ENCODE peak calls at places on chromosomes 11 and 22, in nine cellular contexts. One of them, this sample, is unnamed.

GRCh38 chr11:115357066-115357465 is 147.1 kb downstream of the CADM1 start:
- DNase-seq in astrocyte of the spinal cord: no peak
- DNase-seq in tibial nerve: no peak
- DNase-seq in CD8-positive, alpha-beta T cell: no peak
- DNase-seq in HFF-Myc: no peak
- DNase-seq in pancreas: no peak
- DNase-seq in endothelial cell: no peak
- DNase-seq in foreskin keratinocyte: no peak
- DNase-seq in fibroblast of mammary gland: no peak
- DNase-seq in this sample: no peak

GRCh38 chr11:105045897-105046296 is 762 bp upstream of the CARD16 start:
- DNase-seq in astrocyte of the spinal cord: no peak
- DNase-seq in pancreas: no peak
- DNase-seq in fibroblast of mammary gland: peak; percentile 44
- DNase-seq in CD8-positive, alpha-beta T cell: no peak
- DNase-seq in foreskin keratinocyte: no peak
- DNase-seq in endothelial cell: no peak
- DNase-seq in tibial nerve: no peak
- DNase-seq in HFF-Myc: no peak
- DNase-seq in this sample: no peak

GRCh38 chr22:19679476-19680099 is 34.7 kb upstream of the SEPTIN5 start:
- DNase-seq in CD8-positive, alpha-beta T cell: no peak
- DNase-seq in astrocyte of the spinal cord: no peak
- DNase-seq in pancreas: peak; percentile 17
- DNase-seq in endothelial cell: peak; percentile 69
- DNase-seq in HFF-Myc: no peak
- DNase-seq in tibial nerve: peak; percentile 44
- DNase-seq in foreskin keratinocyte: no peak
- DNase-seq in fibroblast of mammary gland: no peak
- DNase-seq in this sample: peak; percentile 50

GRCh38 chr22:37224757-37225420 is 12.6 kb upstream of the SSTR3 start:
- DNase-seq in CD8-positive, alpha-beta T cell: no peak
- DNase-seq in endothelial cell: no peak
- DNase-seq in astrocyte of the spinal cord: no peak
- DNase-seq in HFF-Myc: no peak
- DNase-seq in foreskin keratinocyte: no peak
- DNase-seq in pancreas: no peak
- DNase-seq in fibroblast of mammary gland: no peak
- DNase-seq in tibial nerve: no peak
- DNase-seq in this sample: no peak

GRCh38 chr11:45666648-45667642 is 1.5 kb upstream of the CHST1 start:
- DNase-seq in CD8-positive, alpha-beta T cell: no peak
- DNase-seq in tibial nerve: no peak
- DNase-seq in foreskin keratinocyte: no peak
- DNase-seq in astrocyte of the spinal cord: no peak
- DNase-seq in endothelial cell: no peak
- DNase-seq in pancreas: no peak
- DNase-seq in HFF-Myc: no peak
- DNase-seq in fibroblast of mammary gland: no peak
- DNase-seq in this sample: no peak

GRCh38 chr11:132848336-132848735 is 684.0 kb downstream of the OPCML start:
- DNase-seq in CD8-positive, alpha-beta T cell: no peak
- DNase-seq in endothelial cell: no peak
- DNase-seq in fibroblast of mammary gland: no peak
- DNase-seq in HFF-Myc: no peak
- DNase-seq in foreskin keratinocyte: peak; percentile 4
- DNase-seq in tibial nerve: no peak
- DNase-seq in astrocyte of the spinal cord: peak; percentile 42
- DNase-seq in pancreas: no peak
- DNase-seq in this sample: no peak

GRCh38 chr22:40237788-40238424 is 60.2 kb downstream of the TNRC6B start:
- DNase-seq in foreskin keratinocyte: no peak
- DNase-seq in tibial nerve: no peak
- DNase-seq in astrocyte of the spinal cord: no peak
- DNase-seq in endothelial cell: no peak
- DNase-seq in HFF-Myc: no peak
- DNase-seq in pancreas: no peak
- DNase-seq in CD8-positive, alpha-beta T cell: no peak
- DNase-seq in fibroblast of mammary gland: peak; percentile 70
- DNase-seq in this sample: no peak

GRCh38 chr22:30646518-30647160 is 11.1 kb downstream of the SLC35E4 start:
- DNase-seq in tibial nerve: no peak
- DNase-seq in astrocyte of the spinal cord: no peak
- DNase-seq in pancreas: no peak
- DNase-seq in CD8-positive, alpha-beta T cell: no peak
- DNase-seq in fibroblast of mammary gland: no peak
- DNase-seq in endothelial cell: no peak
- DNase-seq in foreskin keratinocyte: no peak
- DNase-seq in HFF-Myc: no peak
- DNase-seq in this sample: no peak

GRCh38 chr11:47881145-47881544 is 33.0 kb upstream of the NUP160 start:
- DNase-seq in astrocyte of the spinal cord: no peak
- DNase-seq in CD8-positive, alpha-beta T cell: no peak
- DNase-seq in HFF-Myc: no peak
- DNase-seq in fibroblast of mammary gland: no peak
- DNase-seq in tibial nerve: peak; percentile 36
- DNase-seq in endothelial cell: no peak
- DNase-seq in pancreas: no peak
- DNase-seq in foreskin keratinocyte: no peak
- DNase-seq in this sample: no peak

GRCh38 chr11:132346558-132347148 is 976.2 kb downstream of the NTM start:
- DNase-seq in fibroblast of mammary gland: no peak
- DNase-seq in foreskin keratinocyte: no peak
- DNase-seq in endothelial cell: no peak
- DNase-seq in CD8-positive, alpha-beta T cell: no peak
- DNase-seq in HFF-Myc: no peak
- DNase-seq in pancreas: no peak
- DNase-seq in tibial nerve: no peak
- DNase-seq in astrocyte of the spinal cord: no peak
- DNase-seq in this sample: no peak

GRCh38 chr22:38741576-38741975 is 14.2 kb downstream of the SUN2 start:
- DNase-seq in foreskin keratinocyte: no peak
- DNase-seq in pancreas: no peak
- DNase-seq in CD8-positive, alpha-beta T cell: no peak
- DNase-seq in astrocyte of the spinal cord: no peak
- DNase-seq in tibial nerve: no peak
- DNase-seq in HFF-Myc: no peak
- DNase-seq in fibroblast of mammary gland: no peak
- DNase-seq in endothelial cell: no peak
- DNase-seq in this sample: no peak

GRCh38 chr22:38740116-38740723 is 15.6 kb downstream of the SUN2 start:
- DNase-seq in HFF-Myc: no peak
- DNase-seq in endothelial cell: no peak
- DNase-seq in pancreas: no peak
- DNase-seq in astrocyte of the spinal cord: no peak
- DNase-seq in CD8-positive, alpha-beta T cell: no peak
- DNase-seq in tibial nerve: no peak
- DNase-seq in foreskin keratinocyte: no peak
- DNase-seq in fibroblast of mammary gland: no peak
- DNase-seq in this sample: no peak

GRCh38 chr22:38741166-38741565 is 14.6 kb downstream of the SUN2 start:
- DNase-seq in tibial nerve: no peak
- DNase-seq in astrocyte of the spinal cord: no peak
- DNase-seq in fibroblast of mammary gland: no peak
- DNase-seq in HFF-Myc: no peak
- DNase-seq in CD8-positive, alpha-beta T cell: no peak
- DNase-seq in endothelial cell: no peak
- DNase-seq in foreskin keratinocyte: no peak
- DNase-seq in pancreas: no peak
- DNase-seq in this sample: no peak

GRCh38 chr22:38739300-38740055 is 16.3 kb downstream of the SUN2 start:
- DNase-seq in astrocyte of the spinal cord: no peak
- DNase-seq in HFF-Myc: no peak
- DNase-seq in tibial nerve: no peak
- DNase-seq in endothelial cell: no peak
- DNase-seq in pancreas: no peak
- DNase-seq in fibroblast of mammary gland: no peak
- DNase-seq in CD8-positive, alpha-beta T cell: no peak
- DNase-seq in foreskin keratinocyte: no peak
- DNase-seq in this sample: no peak

DNA sequence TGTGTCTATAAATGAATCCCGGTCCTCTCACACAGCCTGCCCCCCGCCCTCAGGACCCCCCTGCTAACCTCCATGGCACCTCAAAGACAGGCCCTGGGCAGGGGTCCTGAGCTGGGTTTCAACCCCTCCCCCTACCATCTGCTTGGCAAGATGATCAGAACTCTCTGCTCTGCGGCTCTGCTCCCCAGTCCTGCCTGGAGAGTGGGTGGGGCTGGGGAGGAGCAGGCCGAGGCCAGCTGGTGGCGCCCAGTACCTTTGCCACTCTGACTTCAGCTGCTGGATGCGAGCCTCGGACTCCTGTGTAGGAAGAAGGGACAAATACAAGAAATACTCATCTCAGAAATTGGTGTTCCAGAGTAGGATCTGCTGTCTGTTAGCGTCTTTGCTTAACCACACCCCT is 15.0 kb downstream of the SUN2 start:
- DNase-seq in pancreas: no peak
- DNase-seq in tibial nerve: no peak
- DNase-seq in foreskin keratinocyte: no peak
- DNase-seq in fibroblast of mammary gland: no peak
- DNase-seq in astrocyte of the spinal cord: no peak
- DNase-seq in endothelial cell: no peak
- DNase-seq in HFF-Myc: no peak
- DNase-seq in CD8-positive, alpha-beta T cell: no peak
- DNase-seq in this sample: no peak
- TF ChIP-seq CTCF in pancreas: no peak
- TF ChIP-seq CTCF in tibial nerve: no peak
- TF ChIP-seq CTCF in foreskin keratinocyte: peak; percentile 11
- TF ChIP-seq CTCF in fibroblast of mammary gland: no peak
- TF ChIP-seq CTCF in astrocyte of the spinal cord: no peak
- TF ChIP-seq CTCF in endothelial cell: no peak
- TF ChIP-seq CTCF in HFF-Myc: no peak
- TF ChIP-seq CTCF in CD8-positive, alpha-beta T cell: no peak
- TF ChIP-seq CTCF in this sample: no peak

DNA sequence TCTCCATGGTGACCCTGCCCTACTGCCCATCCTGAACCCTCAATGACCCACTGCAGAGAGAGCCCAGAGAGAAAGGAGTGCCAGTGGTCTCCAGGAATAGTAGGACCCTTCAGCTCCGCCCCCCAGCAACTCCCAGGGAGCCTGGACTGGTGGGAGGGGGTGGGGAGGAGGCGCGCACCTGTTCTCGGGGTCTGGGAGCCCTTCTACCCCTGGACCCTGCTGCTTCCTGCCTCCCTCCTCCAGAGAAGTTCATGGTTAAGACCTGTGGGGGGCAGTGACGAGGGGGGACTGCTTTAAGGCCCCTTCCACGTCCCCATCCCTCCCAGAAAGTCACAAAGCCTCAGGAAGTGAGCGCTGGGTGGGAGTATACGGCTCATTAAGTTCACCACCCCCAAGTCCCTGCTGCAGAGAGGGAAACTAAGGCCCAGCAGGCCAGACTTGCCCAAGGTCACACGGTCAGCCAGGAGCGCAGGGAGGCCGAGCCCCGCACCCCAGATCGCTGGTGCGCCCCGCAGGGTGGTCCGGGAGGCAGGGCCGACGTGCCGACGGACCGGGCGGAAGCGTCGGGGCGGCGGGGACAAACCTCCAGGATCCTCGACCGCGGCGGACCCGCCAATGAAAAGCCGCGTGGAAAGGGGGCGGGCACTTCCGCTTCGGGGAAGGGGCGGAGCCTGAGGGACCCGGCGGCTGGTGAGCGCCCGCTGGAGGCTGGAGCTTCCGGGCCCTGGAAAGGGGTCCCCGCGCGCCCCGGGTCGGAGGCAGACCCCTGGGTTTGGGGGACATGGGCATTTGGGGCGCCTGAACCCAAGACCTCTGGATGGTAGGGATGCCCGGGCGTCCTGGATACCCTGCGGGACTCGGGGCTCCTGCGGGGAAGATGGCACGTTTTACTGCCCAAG is at the start of the genes NUDT22 and TRPT1:
- DNase-seq in fibroblast of mammary gland: peak; percentile 52
- DNase-seq in endothelial cell: peak; percentile 86
- DNase-seq in foreskin keratinocyte: no peak
- DNase-seq in pancreas: peak; percentile 89
- DNase-seq in CD8-positive, alpha-beta T cell: peak; percentile 75
- DNase-seq in astrocyte of the spinal cord: peak; percentile 77
- DNase-seq in tibial nerve: peak; percentile 88
- DNase-seq in HFF-Myc: no peak
- DNase-seq in this sample: peak; percentile 80
- TF ChIP-seq CTCF in fibroblast of mammary gland: peak; percentile 40
- TF ChIP-seq CTCF in endothelial cell: peak; percentile 46
- TF ChIP-seq CTCF in foreskin keratinocyte: peak; percentile 24
- TF ChIP-seq CTCF in pancreas: no peak
- TF ChIP-seq CTCF in CD8-positive, alpha-beta T cell: peak; percentile 58
- TF ChIP-seq CTCF in astrocyte of the spinal cord: peak; percentile 29
- TF ChIP-seq CTCF in tibial nerve: peak; percentile 5
- TF ChIP-seq CTCF in HFF-Myc: no peak
- TF ChIP-seq CTCF in this sample: no peak

DNA sequence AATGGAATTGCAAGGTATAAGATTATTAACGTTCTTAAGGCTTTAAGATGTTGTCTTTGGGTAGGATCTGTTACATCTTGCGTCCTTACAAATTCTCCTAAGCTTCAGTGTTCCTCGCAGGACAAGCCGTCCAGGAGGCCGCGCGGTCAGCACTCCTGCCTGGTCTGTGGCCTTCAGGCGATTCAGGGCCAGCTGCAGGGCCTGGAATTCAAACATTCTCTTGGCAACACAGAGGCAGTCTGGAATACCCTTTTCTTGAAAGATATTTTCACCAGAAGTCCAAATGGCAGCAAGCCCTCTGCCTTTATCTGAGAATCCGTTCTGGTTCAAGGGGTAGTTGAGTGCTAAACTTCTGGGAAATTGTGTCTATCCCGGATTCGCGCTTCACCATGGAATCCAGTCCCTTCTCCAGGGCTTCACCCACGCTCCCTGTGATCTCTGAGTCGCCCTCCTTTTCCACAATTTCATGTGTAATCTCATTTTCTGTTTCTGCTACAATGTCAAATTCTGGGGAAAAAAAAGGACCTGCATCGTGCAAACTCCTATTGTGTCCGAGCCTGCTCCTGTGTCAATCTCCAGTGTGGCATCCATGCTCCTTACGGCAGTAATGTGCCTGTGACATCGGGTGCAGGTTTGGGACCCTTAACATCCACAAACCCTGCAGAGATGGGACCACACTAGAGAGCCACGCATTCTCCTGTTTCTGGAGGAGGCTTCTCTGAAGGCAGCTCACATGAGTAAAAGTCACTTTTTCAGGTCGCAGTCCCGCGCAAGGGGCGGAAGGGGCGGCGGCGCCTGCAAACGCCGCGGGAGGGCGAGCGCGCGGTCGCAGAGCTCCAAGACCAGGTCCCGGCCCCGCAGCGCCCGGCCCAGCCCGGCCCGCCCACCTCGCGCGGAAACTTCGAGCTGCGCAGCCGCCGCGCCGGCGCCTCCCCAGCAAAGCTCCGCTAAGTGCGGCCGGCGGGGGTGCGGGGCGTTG is 25.3 kb upstream of the SORL1 start:
- DNase-seq in HFF-Myc: no peak
- DNase-seq in fibroblast of mammary gland: no peak
- DNase-seq in tibial nerve: no peak
- DNase-seq in astrocyte of the spinal cord: no peak
- DNase-seq in CD8-positive, alpha-beta T cell: no peak
- DNase-seq in pancreas: peak; percentile 7
- DNase-seq in endothelial cell: peak; percentile 60
- DNase-seq in foreskin keratinocyte: no peak
- DNase-seq in this sample: no peak
- TF ChIP-seq CTCF in HFF-Myc: no peak
- TF ChIP-seq CTCF in fibroblast of mammary gland: no peak
- TF ChIP-seq CTCF in tibial nerve: no peak
- TF ChIP-seq CTCF in astrocyte of the spinal cord: no peak
- TF ChIP-seq CTCF in CD8-positive, alpha-beta T cell: peak; percentile 11
- TF ChIP-seq CTCF in pancreas: no peak
- TF ChIP-seq CTCF in endothelial cell: no peak
- TF ChIP-seq CTCF in foreskin keratinocyte: peak; percentile 18
- TF ChIP-seq CTCF in this sample: no peak

GRCh38 chr11:2122907-2123627 is 16.1 kb downstream of the IGF2 start:
- DNase-seq in HFF-Myc: no peak
- DNase-seq in endothelial cell: no peak
- DNase-seq in tibial nerve: no peak
- DNase-seq in CD8-positive, alpha-beta T cell: no peak
- DNase-seq in pancreas: no peak
- DNase-seq in astrocyte of the spinal cord: no peak
- DNase-seq in foreskin keratinocyte: no peak
- DNase-seq in fibroblast of mammary gland: no peak
- DNase-seq in this sample: no peak
- TF ChIP-seq CTCF in HFF-Myc: no peak
- TF ChIP-seq CTCF in endothelial cell: no peak
- TF ChIP-seq CTCF in tibial nerve: no peak
- TF ChIP-seq CTCF in CD8-positive, alpha-beta T cell: no peak
- TF ChIP-seq CTCF in pancreas: no peak
- TF ChIP-seq CTCF in astrocyte of the spinal cord: peak; percentile 13
- TF ChIP-seq CTCF in foreskin keratinocyte: no peak
- TF ChIP-seq CTCF in fibroblast of mammary gland: no peak
- TF ChIP-seq CTCF in this sample: no peak

This sample was measured in omental fat pad.